ENCODE peak calls at places on chromosomes 6 and 20, in seven cellular contexts. X is IMR-90, P is uterus, K is neuronal stem cell, G is HCT116, S is right atrium auricular region, A is astrocyte. D is an unnamed sample. For H3K36me3, the result is how much of the 10 kb centered on the place peaks cover.

GRCh38 chr6:136550330-136551071 is at the start of gene MAP7:
- DNase-seq in X (peak), S (no peak), A (no peak), K (peak), P (peak), G (peak), D (no peak)

GRCh38 chr6:147525519-147526209 is 17.2 kb downstream of the SAMD5 start:
- DNase-seq in P (no peak), K (no peak), S (no peak), A (no peak), X (no peak), G (no peak), D (no peak)

GRCh38 chr20:57594092-57594911 is 25.9 kb downstream of the ZBP1 start:
- DNase-seq in A (no peak), K (peak), S (no peak), X (peak), P (peak), G (peak), D (no peak)

GRCh38 chr20:34547844-34548613 is 10.5 kb upstream of the MAP1LC3A start:
- DNase-seq in K (no peak), S (no peak), X (no peak), G (no peak), P (no peak), A (no peak), D (no peak)

GRCh38 chr6:5231289-5231688 is 29.5 kb downstream of the LYRM4 start:
- DNase-seq in X (no peak), K (no peak), P (no peak), G (no peak), A (no peak), S (no peak), D (no peak)

GRCh38 chr6:127972815-127973214 is 72.0 kb upstream of the THEMIS start:
- DNase-seq in G (no peak), P (no peak), K (no peak), S (no peak), A (peak), X (no peak), D (no peak)

GRCh38 chr6:117232191-117232590 is 33.2 kb upstream of the VGLL2 start:
- DNase-seq in S (no peak), X (no peak), A (peak), P (no peak), K (no peak), G (no peak), D (no peak)

GRCh38 chr6:167984144-167984719 is 13.2 kb upstream of the KIF25 start:
- DNase-seq in G (no peak), P (no peak), S (no peak), X (no peak), A (no peak), K (no peak), D (no peak)

GRCh38 chr6:27814665-27815424 is 97.4 kb downstream of the OR2B2 start:
- DNase-seq in K (peak), A (peak), X (peak), S (peak), P (no peak), G (peak), D (peak)

GRCh38 chr6:1596088-1596852 is 13.4 kb upstream of the FOXC1 start:
- DNase-seq in P (peak), S (peak), K (no peak), G (no peak), X (peak), A (no peak), D (no peak)

GRCh38 chr20:52814371-52814770 is 157.8 kb upstream of the TSHZ2 start:
- DNase-seq in S (no peak), A (no peak), G (no peak), X (no peak), P (no peak), K (no peak), D (no peak)

GRCh38 chr6:3531481-3531880 is 74.6 kb upstream of the SLC22A23 start:
- DNase-seq in P (no peak), A (no peak), X (no peak), K (no peak), G (no peak), S (peak), D (peak)

GRCh38 chr6:27668442-27669275 is 195.8 kb upstream of the ZNF184 start:
- DNase-seq in P (peak), X (peak), S (no peak), A (peak), K (no peak), G (peak), D (no peak)

GRCh38 chr6:2158596-2159271 is 86.7 kb downstream of the GMDS start:
- DNase-seq in K (peak), P (no peak), G (peak), X (peak), A (no peak), S (no peak), D (no peak)

GRCh38 chr6:43181621-43181941 is 415 bp upstream of the CUL9 start:
- DNase-seq in K (no peak), P (no peak), X (no peak), A (no peak), G (no peak), S (no peak), D (no peak)

GRCh38 chr6:13834762-13835161 is 20.4 kb upstream of the MCUR1 start:
- DNase-seq in P (no peak), X (no peak), G (no peak), S (no peak), K (no peak), A (no peak), D (no peak)

GRCh38 chr20:6504826-6505225 is 262.7 kb upstream of the BMP2 start:
- DNase-seq in X (peak), K (no peak), S (no peak), G (no peak), A (peak), P (no peak), D (no peak)

GRCh38 chr6:26336355-26337198 is 28.4 kb upstream of the BTN3A2 start:
- DNase-seq in A (peak), S (no peak), P (no peak), K (no peak), G (no peak), X (peak), D (no peak)

GRCh38 chr6:155187096-155187495 is 76.7 kb upstream of the CLDN20 start:
- DNase-seq in A (peak), X (no peak), K (no peak), G (no peak), S (no peak), P (no peak), D (no peak)

GRCh38 chr20:62861732-62862336 is at the start of gene TCFL5:
- DNase-seq in A (peak), X (peak), P (peak), S (peak), G (peak), K (peak), D (peak)

GRCh38 chr6:20997143-20997792 is 463.0 kb downstream of the CDKAL1 start:
- DNase-seq in S (no peak), A (no peak), K (no peak), G (no peak), P (no peak), X (no peak), D (peak)

GRCh38 chr6:3729603-3730344 is 21.7 kb downstream of the PXDC1 start:
- DNase-seq in X (no peak), P (no peak), A (no peak), G (no peak), S (no peak), K (no peak), D (no peak)

GRCh38 chr6:92864966-92865555 is 554.3 kb downstream of the EPHA7 start:
- DNase-seq in K (no peak), P (no peak), X (no peak), S (no peak), A (no peak), G (no peak), D (no peak)

GRCh38 chr20:13422637-13423036 is 201.6 kb downstream of the ISM1 start:
- DNase-seq in S (no peak), P (no peak), A (no peak), G (no peak), X (peak), K (no peak), D (no peak)

GRCh38 chr20:16749573-16749972 is 1.4 kb downstream of the OTOR start:
- DNase-seq in X (no peak), S (no peak), A (no peak), K (no peak), G (no peak), P (no peak), D (no peak)

GRCh38 chr6:111484655-111484974 is 1.6 kb upstream of the REV3L start:
- DNase-seq in G (no peak), P (no peak), X (peak), K (no peak), A (no peak), S (no peak), D (no peak)

GRCh38 chr20:57109151-57109953 is 157.1 kb downstream of the BMP7 start:
- DNase-seq in G (no peak), K (no peak), P (no peak), S (no peak), X (no peak), A (no peak), D (no peak)

GRCh38 chr6:121932071-121933009 is 467.1 kb upstream of the HSF2 start:
- DNase-seq in S (no peak), X (peak), P (no peak), G (peak), K (peak), A (peak), D (peak)

GRCh38 chr20:60804240-60804917 is 447.7 kb upstream of the CDH4 start:
- DNase-seq in S (no peak), X (no peak), P (no peak), K (no peak), A (no peak), G (no peak), D (no peak)

GRCh38 chr20:17655865-17656489 is 26.1 kb downstream of the RRBP1 start:
- DNase-seq in S (no peak), K (no peak), X (peak), A (peak), G (no peak), P (peak), D (peak)

GRCh38 chr6:75285156-75285639 is 606 bp upstream of the TMEM30A start:
- DNase-seq in X (no peak), K (no peak), P (no peak), A (no peak), S (no peak), G (no peak), D (no peak)

GRCh38 chr20:11716239-11716944 is 201.3 kb upstream of the BTBD3 start:
- DNase-seq in P (no peak), X (peak), K (no peak), G (peak), S (no peak), A (peak), D (peak)

GRCh38 chr20:51634877-51635276 is 92.4 kb upstream of the NFATC2 start:
- DNase-seq in S (no peak), G (no peak), X (no peak), K (no peak), A (no peak), P (no peak), D (no peak)

GRCh38 chr6:99605911-99606669 is 543 bp upstream of the PRDM13 start:
- DNase-seq in P (no peak), K (no peak), X (no peak), G (no peak), A (no peak), S (no peak), D (no peak)

GRCh38 chr6:35599761-35600658 is 87.3 kb upstream of the TULP1 start:
- DNase-seq in X (peak), P (no peak), G (no peak), S (no peak), K (no peak), A (no peak), D (no peak)

GRCh38 chr6:35594503-35595186 is 81.9 kb upstream of the TULP1 start:
- DNase-seq in K (no peak), S (no peak), P (no peak), X (no peak), A (no peak), G (no peak), D (no peak)

GRCh38 chr6:35592178-35592577 is 79.5 kb upstream of the TULP1 start:
- DNase-seq in G (no peak), S (no peak), K (no peak), X (no peak), P (no peak), A (no peak), D (no peak)

GRCh38 chr6:35600659-35601125 is 88.0 kb upstream of the TULP1 start:
- DNase-seq in P (no peak), G (no peak), X (no peak), K (no peak), S (no peak), A (no peak), D (no peak)

DNA sequence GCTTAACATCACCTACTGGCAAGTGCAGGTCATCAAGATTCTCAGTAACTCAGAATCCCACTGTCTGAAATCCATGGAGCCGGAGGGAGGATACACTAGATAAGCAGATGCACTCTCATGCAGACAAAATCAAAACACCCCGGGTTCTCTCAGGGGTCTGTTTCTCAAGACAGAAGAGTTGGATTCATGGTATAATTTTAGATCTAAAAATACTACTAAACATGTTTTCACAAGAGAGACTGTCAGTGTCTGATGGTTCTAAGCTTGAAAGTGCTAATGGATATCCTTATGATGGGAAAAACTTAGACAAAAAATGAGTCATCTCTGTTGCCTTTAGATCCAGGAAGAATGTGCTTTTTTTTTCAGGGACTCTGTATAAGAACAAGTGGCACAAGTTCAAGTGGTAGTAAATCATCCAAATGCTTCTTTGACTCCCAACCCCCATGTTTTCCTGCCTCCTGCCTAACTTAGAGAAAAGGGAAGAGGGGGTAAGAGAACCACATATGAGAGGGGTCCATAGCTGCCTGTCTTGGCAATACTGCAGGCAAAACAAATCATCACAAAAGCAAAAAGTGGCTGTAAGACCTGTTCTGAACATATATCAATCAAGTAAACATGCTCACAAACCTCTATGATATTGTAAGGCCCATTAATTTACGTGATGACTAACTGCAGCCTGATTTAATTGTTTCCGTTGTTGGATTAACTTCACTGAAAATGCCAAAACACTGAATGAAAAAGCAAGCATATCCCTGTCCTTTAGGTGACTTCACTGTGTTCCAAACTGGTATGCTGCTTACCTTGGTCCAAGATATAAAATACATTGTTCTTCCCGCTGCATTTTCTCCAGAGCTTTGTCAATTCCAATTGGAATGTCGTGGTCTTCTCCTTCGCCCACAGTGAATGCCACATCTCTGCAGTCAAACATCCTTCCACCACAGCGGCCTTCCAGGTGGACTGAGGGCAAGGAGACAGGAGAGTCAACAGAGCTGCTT is 84.0 kb upstream of the TULP1 start:
- DNase-seq in P (no peak), S (no peak), K (no peak), G (peak), X (peak), A (peak), D (peak)
- H3K36me3 ChIP-seq in P (under half), S (half or more), K (half or more), G (under half), X (under half), A (under half), D (under half)

GRCh38 chr20:48653706-48654051 is 174.1 kb downstream of the PREX1 start:
- DNase-seq in S (no peak), G (no peak), P (no peak), A (no peak), X (no peak), K (no peak), D (no peak)

GRCh38 chr20:48649868-48650267 is 177.9 kb downstream of the PREX1 start:
- DNase-seq in S (no peak), X (no peak), A (no peak), K (no peak), G (no peak), P (no peak), D (no peak)

GRCh38 chr20:48651271-48651670 is 176.5 kb downstream of the PREX1 start:
- DNase-seq in A (no peak), S (no peak), G (no peak), X (no peak), P (no peak), K (no peak), D (no peak)

GRCh38 chr20:48652961-48653705 is 174.7 kb downstream of the PREX1 start:
- DNase-seq in K (no peak), G (no peak), P (no peak), X (no peak), A (no peak), S (no peak), D (no peak)

DNA sequence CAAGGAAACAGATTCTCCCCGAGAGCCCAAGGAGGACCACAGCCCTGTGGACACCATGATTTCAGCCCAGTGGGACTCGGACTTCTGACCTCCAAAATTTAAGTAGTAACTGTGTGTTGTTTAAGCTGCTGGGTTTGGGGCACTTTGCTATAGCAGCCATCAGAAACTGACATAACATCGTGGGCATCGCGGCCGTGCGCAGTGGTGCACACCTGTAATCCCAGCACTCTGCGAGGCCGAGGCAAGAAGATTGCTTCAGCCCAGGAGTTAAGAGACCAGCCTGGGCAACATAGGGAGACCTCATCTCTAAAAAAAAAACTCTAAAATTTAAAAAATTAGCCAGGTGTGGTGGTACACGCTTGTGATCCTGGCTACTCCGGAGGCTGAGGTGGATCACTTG is 175.8 kb downstream of the PREX1 start:
- DNase-seq in K (no peak), S (no peak), P (no peak), X (no peak), G (no peak), A (no peak), D (no peak)
- H3K36me3 ChIP-seq in K (half or more), S (under half), P (under half), X (under half), G (under half), A (under half), D (half or more)

GRCh38 chr6:138334000-138334399 is 43.7 kb upstream of the SMIM28 start:
- DNase-seq in X (no peak), G (no peak), A (no peak), S (no peak), P (no peak), K (no peak), D (no peak)
- H3K36me3 ChIP-seq in X (under half), G (under half), A (under half), S (under half), P (under half), K (under half), D (under half)

GRCh38 chr6:36684447-36684812 is 5.9 kb downstream of the CDKN1A start:
- DNase-seq in S (no peak), G (no peak), P (no peak), X (no peak), A (no peak), K (no peak), D (no peak)

GRCh38 chr6:36685198-36685919 is 6.8 kb downstream of the CDKN1A start:
- DNase-seq in A (no peak), S (no peak), P (no peak), K (no peak), G (no peak), X (no peak), D (no peak)

GRCh38 chr6:36686668-36687513 is 8.4 kb downstream of the CDKN1A start:
- DNase-seq in X (no peak), G (no peak), K (no peak), A (no peak), S (no peak), P (no peak), D (no peak)

GRCh38 chr6:36683656-36684446 is 5.3 kb downstream of the CDKN1A start:
- DNase-seq in A (no peak), P (no peak), S (no peak), X (no peak), G (no peak), K (no peak), D (no peak)

DNA sequence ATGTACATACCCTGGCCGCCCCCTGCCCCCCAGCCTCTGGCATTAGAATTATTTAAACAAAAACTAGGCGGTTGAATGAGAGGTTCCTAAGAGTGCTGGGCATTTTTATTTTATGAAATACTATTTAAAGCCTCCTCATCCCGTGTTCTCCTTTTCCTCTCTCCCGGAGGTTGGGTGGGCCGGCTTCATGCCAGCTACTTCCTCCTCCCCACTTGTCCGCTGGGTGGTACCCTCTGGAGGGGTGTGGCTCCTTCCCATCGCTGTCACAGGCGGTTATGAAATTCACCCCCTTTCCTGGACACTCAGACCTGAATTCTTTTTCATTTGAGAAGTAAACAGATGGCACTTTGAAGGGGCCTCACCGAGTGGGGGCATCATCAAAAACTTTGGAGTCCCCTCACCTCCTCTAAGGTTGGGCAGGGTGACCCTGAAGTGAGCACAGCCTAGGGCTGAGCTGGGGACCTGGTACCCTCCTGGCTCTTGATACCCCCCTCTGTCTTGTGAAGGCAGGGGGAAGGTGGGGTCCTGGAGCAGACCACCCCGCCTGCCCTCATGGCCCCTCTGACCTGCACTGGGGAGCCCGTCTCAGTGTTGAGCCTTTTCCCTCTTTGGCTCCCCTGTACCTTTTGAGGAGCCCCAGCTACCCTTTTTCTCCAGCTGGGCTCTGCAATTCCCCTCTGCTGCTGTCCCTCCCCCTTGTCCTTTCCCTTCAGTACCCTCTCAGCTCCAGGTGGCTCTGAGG is 7.6 kb downstream of the CDKN1A start:
- DNase-seq in K (no peak), A (no peak), S (peak), P (no peak), G (no peak), X (no peak), D (no peak)
- H3K36me3 ChIP-seq in K (half or more), A (under half), S (half or more), P (under half), G (under half), X (half or more), D (half or more)